ENCODE peak calls at places on chromosomes 3 and 15, in four cellular contexts. U is fibroblast of lung, Y is adrenal gland, X is body of pancreas. W is an unnamed sample. For H3K27me3, the result is how much of the 10 kb centered on the place peaks cover.

GRCh38 chr3:61094608-61095007 is 156.6 kb downstream of the FHIT start:
- DNase-seq in Y (no peak), X (no peak), U (no peak), W (no peak)

GRCh38 chr3:68866157-68866556 is 66.2 kb downstream of the TAFA4 start:
- DNase-seq in U (no peak), Y (no peak), X (no peak), W (peak)

GRCh38 chr15:51086409-51086808 is 8.3 kb downstream of the TNFAIP8L3 start:
- DNase-seq in Y (no peak), U (no peak), X (no peak), W (no peak)

GRCh38 chr15:61951949-61952348 is 108.3 kb downstream of the VPS13C start:
- DNase-seq in Y (peak), U (peak), X (peak), W (no peak)

GRCh38 chr15:39018966-39019365 is 454.4 kb upstream of the RASGRP1 start:
- DNase-seq in U (no peak), Y (no peak), X (no peak), W (no peak)

GRCh38 chr3:134029256-134029733 is 430 bp downstream of the SLCO2A1 start:
- DNase-seq in Y (no peak), X (no peak), U (peak), W (no peak)

GRCh38 chr3:147365196-147366115 is 40.9 kb downstream of the ZIC4 start:
- DNase-seq in U (no peak), Y (no peak), X (no peak), W (no peak)

GRCh38 chr3:31077826-31078225 is 183.4 kb upstream of the GADL1 start:
- DNase-seq in X (no peak), Y (no peak), U (peak), W (no peak)

GRCh38 chr3:161372321-161373260 is 1.3 kb upstream of the SPTSSB start:
- DNase-seq in U (peak), X (peak), Y (peak), W (peak)

GRCh38 chr3:115254492-115255196 is 107.6 kb upstream of the ZBTB20 start:
- DNase-seq in U (no peak), Y (no peak), X (no peak), W (peak)

GRCh38 chr3:132660056-132660744 is at the start of gene UBA5:
- DNase-seq in Y (peak), U (peak), X (peak), W (peak)

GRCh38 chr3:73228425-73228824 is 167.0 kb downstream of the EBLN2 start:
- DNase-seq in U (peak), Y (no peak), X (no peak), W (no peak)
- H3K27me3 ChIP-seq in U (under half), Y (under half), X (under half), W (under half)

DNA sequence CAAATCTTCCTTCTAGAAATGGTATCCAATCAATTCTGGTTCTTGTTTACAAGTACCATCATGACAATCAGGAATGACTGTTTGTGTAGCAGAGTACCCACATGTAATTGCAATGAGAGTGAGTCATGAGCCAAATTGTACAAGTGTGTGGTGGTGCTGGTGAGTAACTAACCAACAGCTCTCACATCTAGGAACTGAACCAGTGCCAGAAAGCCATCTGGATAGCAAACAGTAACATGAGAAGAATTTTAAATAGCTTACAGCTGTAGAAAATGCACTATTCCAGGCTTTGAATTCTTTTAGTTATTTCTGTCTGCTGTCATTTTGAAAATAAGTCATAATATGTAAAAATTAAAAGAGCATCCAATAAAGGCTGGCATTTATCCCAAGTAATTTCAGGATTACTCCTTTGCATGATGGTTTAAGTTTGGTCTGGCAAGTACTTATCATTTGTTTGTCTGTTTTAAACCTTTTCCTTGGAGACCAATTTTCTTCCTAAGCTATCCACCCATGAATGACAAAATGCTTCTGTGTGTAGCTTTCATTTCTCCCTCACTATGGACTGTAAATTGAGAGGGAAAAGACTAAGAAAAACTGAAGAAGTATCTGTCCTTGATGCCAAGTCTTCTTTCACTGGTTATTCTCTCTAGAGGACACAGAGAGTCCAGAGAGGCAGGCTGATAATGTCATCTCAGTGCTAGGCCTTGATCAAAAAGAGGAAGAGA is 60.0 kb downstream of the PIK3CB start:
- DNase-seq in X (peak), U (peak), Y (peak), W (no peak)
- TF ChIP-seq CTCF in X (peak), U (no peak), Y (no peak), W (no peak)

GRCh38 chr3:89212614-89213013 is 105.2 kb downstream of the EPHA3 start:
- DNase-seq in U (peak), X (no peak), Y (no peak), W (no peak)
- H3K27me3 ChIP-seq in U (under half), X (under half), Y (under half), W (under half)

GRCh38 chr3:94524102-94524922 is 461.5 kb downstream of the NSUN3 start:
- DNase-seq in U (no peak), Y (no peak), X (peak), W (no peak)

GRCh38 chr3:94529821-94530220 is 467.0 kb downstream of the NSUN3 start:
- DNase-seq in U (no peak), Y (no peak), X (no peak), W (no peak)

GRCh38 chr3:94522488-94522887 is 459.6 kb downstream of the NSUN3 start:
- DNase-seq in U (no peak), X (no peak), Y (no peak), W (no peak)

GRCh38 chr3:94520364-94520763 is 457.5 kb downstream of the NSUN3 start:
- DNase-seq in Y (no peak), X (no peak), U (no peak), W (no peak)

GRCh38 chr3:94525039-94525438 is 462.2 kb downstream of the NSUN3 start:
- DNase-seq in U (peak), Y (no peak), X (no peak), W (peak)
- TF ChIP-seq CTCF in U (no peak), Y (peak), X (peak), W (peak)

GRCh38 chr3:37787027-37787868 is 74.4 kb upstream of the CTDSPL start:
- DNase-seq in X (no peak), Y (no peak), U (no peak), W (no peak)
- H3K27me3 ChIP-seq in X (under half), Y (under half), U (under half), W (under half)

GRCh38 chr3:10707984-10708868 is 107.8 kb upstream of the SLC6A11 start:
- DNase-seq in U (no peak), Y (no peak), X (no peak), W (no peak)
- TF ChIP-seq CTCF in U (no peak), Y (no peak), X (no peak), W (no peak)

GRCh38 chr3:126416943-126417342 is 22.2 kb downstream of the CFAP100 start:
- DNase-seq in U (no peak), Y (no peak), X (peak), W (no peak)
- H3K27me3 ChIP-seq in U (under half), Y (under half), X (under half), W (under half)

GRCh38 chr3:103992469-103992868 is 1374.2 kb upstream of the ALCAM start:
- DNase-seq in X (no peak), U (no peak), Y (no peak), W (no peak)
- TF ChIP-seq CTCF in X (no peak), U (no peak), Y (no peak), W (no peak)

DNA sequence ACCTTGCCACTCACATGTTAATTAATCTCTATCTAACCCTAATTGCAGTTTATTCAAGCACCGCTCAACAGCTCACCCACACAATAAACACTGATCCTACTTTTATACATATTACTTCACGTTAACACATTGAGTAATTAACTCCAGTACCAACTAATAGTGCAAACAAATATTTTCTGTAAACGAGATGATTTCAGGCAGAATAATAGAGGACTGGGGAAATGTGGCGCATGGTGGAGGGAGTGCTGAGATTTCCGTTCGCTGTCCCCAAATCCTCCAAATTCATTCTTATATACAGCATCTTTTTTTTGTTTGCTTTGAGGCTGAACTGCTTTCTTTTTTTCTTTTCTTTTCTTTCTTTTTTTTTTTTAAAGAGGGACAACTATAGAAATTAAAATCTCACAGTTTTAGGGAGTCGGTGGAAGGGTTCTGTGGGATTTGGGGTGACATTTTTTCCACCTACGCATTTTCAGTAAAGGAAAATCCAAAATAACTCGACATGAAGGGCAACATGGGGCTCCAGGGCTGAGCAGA is 2.9 kb upstream of the FEZF2 start:
- DNase-seq in Y (no peak), U (no peak), X (no peak), W (no peak)
- H3K27me3 ChIP-seq in Y (half or more), U (half or more), X (under half), W (half or more)

W was measured in WERI-Rb-1.